ENCODE peak calls at places on chromosomes 3 and 15, in four cellular contexts. C is A549, O is adrenal gland, W is H54. B is an unnamed sample.
A peak's percentile ranks its signal among the peaks of the same experiment; 100 is the strongest.

GRCh38 chr3:165336786-165337185 is 140.6 kb upstream of the SLITRK3 start:
- DNase-seq in C (no peak), O (no peak), W (no peak), B (no peak)

GRCh38 chr3:17009831-17010230 is 125.1 kb downstream of the PLCL2 start:
- DNase-seq in C (no peak), O (no peak), W (no peak), B (no peak)

GRCh38 chr3:129185774-129186173 is 2.1 kb upstream of the CNBP start:
- DNase-seq in C (no peak), O (no peak), W (no peak), B (no peak)

GRCh38 chr3:182861345-182861744 is 68.0 kb downstream of the ATP11B start:
- DNase-seq in C (no peak), O (no peak), W (no peak), B (no peak)

GRCh38 chr3:156051651-156052050 is 68.7 kb upstream of the KCNAB1 start:
- DNase-seq in C (no peak), O (no peak), W (no peak), B (no peak)

GRCh38 chr3:149376728-149377407 is 581 bp downstream of the TM4SF1 start:
- DNase-seq in C (no peak), O (no peak), W (no peak), B (no peak)

GRCh38 chr3:156643729-156644389 is 30.5 kb upstream of the TIPARP start:
- DNase-seq in C (no peak), O (no peak), W (no peak), B (peak; percentile 73)

GRCh38 chr3:52454938-52455282 is 494 bp upstream of the NISCH start:
- DNase-seq in C (no peak), O (no peak), W (no peak), B (no peak)

GRCh38 chr3:4474683-4475490 is 7.8 kb upstream of the SUMF1 start:
- DNase-seq in C (no peak), O (peak; percentile 66), W (peak; percentile 63), B (no peak)

GRCh38 chr15:51483985-51484384 is 138.6 kb downstream of the DMXL2 start:
- DNase-seq in C (no peak), O (no peak), W (no peak), B (no peak)

GRCh38 chr15:42344763-42345162 is 14.5 kb upstream of the CAPN3 start:
- DNase-seq in C (no peak), O (no peak), W (no peak), B (no peak)

GRCh38 chr3:29557186-29557585 is 276.3 kb downstream of the RBMS3 start:
- DNase-seq in C (no peak), O (no peak), W (no peak), B (no peak)

GRCh38 chr3:58375209-58375608 is 42.5 kb downstream of the PXK start:
- DNase-seq in C (no peak), O (no peak), W (no peak), B (no peak)

GRCh38 chr3:118938183-118938961 is 96.3 kb downstream of the IGSF11 start:
- DNase-seq in C (peak; percentile 23), O (no peak), W (peak; percentile 7), B (no peak)

GRCh38 chr3:175082631-175083030 is 223.5 kb downstream of the NAALADL2 start:
- DNase-seq in C (no peak), O (no peak), W (no peak), B (no peak)

GRCh38 chr15:56794150-56794922 is 61.0 kb upstream of the ZNF280D start:
- DNase-seq in C (no peak), O (no peak), W (no peak), B (no peak)

GRCh38 chr3:54085936-54086335 is 36.4 kb upstream of the CACNA2D3 start:
- DNase-seq in C (no peak), O (no peak), W (no peak), B (no peak)

GRCh38 chr3:119098620-119099222 is 47.2 kb upstream of the TEX55 start:
- DNase-seq in C (peak; percentile 31), O (peak; percentile 28), W (peak; percentile 7), B (no peak)

GRCh38 chr3:34859741-34860140 is 779.6 kb upstream of the ARPP21 start:
- DNase-seq in C (no peak), O (no peak), W (no peak), B (no peak)

GRCh38 chr3:174325834-174326705 is 533.1 kb upstream of the NAALADL2 start:
- DNase-seq in C (no peak), O (no peak), W (no peak), B (no peak)

GRCh38 chr15:46660096-46660842 is 1025.4 kb downstream of the SQOR start:
- DNase-seq in C (no peak), O (no peak), W (no peak), B (no peak)

GRCh38 chr15:64642875-64643274 is 132.5 kb downstream of the RBPMS2 start:
- DNase-seq in C (no peak), O (no peak), W (no peak), B (no peak)

GRCh38 chr15:85704021-85704420 is 90.7 kb downstream of the KLHL25 start:
- DNase-seq in C (no peak), O (no peak), W (no peak), B (no peak)
- TF ChIP-seq POLR2A in C (no peak), O (no peak), W (no peak), B (no peak)

DNA sequence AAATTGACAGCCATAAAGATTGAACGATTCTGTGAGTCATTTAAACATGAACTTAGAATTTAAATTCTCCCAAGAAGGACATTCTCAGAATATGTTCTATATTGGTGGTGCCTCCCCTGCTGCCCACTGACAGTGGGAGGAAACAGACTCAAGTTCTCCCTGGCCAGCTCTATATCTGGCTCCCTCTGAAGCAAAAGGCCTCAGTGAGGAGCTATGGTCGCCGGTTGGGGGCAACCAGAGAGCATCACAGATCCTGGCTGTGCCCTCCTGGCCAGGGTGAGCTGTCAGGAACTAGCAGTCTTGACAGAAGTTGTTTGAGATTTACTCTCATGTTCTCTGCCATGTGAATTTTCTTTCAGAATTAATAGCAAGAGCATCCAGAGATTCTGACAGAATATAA is 285.5 kb downstream of the NTRK3 start:
- DNase-seq in C (no peak), O (no peak), W (no peak), B (no peak)
- TF ChIP-seq POLR2A in C (no peak), O (no peak), W (no peak), B (no peak)

DNA sequence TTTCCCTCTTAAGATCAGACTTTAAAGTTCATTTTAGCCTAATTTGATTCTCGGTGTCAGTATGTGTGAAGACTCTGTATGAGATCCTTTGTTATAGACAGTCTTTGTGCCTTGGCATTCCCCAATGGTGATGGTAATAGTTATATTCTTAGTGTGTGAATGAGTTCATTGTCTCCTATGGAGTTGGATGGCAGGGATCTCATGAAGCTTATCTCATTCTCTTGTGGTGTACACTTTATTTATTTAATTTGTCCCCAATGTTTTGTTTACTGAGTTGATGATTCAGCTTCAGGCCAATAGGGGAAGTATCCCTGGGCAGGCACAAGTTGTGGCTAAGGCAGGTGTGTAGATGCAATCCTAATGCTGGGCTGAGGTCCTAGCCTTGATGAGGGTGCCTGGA is 222.0 kb upstream of the DPPA4 start:
- DNase-seq in C (no peak), O (no peak), W (no peak), B (no peak)
- TF ChIP-seq POLR2A in C (no peak), O (no peak), W (no peak), B (no peak)

GRCh38 chr15:31159837-31160236 is 58.3 kb upstream of the TRPM1 start:
- DNase-seq in C (no peak), O (no peak), W (no peak), B (no peak)
- TF ChIP-seq POLR2A in C (no peak), O (no peak), W (no peak), B (no peak)